ENCODE peak calls at places on chromosomes 7 and 10, in five cellular contexts. M, W, I, A and O are unnamed samples.

GRCh38 chr7:149773446-149774236 is at the start of gene ZNF467:
- DNase-seq in M (peak), I (peak), A (no peak), W (peak), O (no peak)

GRCh38 chr7:134016223-134016941 is 110.8 kb upstream of the LRGUK start:
- DNase-seq in W (peak), M (no peak), A (peak), I (no peak), O (no peak)

GRCh38 chr7:139065323-139065722 is 29.5 kb upstream of the ZC3HAV1L start:
- DNase-seq in A (no peak), M (no peak), I (no peak), W (no peak), O (no peak)

GRCh38 chr7:66353547-66353946 is 148.4 kb downstream of the TPST1 start:
- DNase-seq in M (no peak), W (no peak), A (no peak), I (no peak), O (no peak)

GRCh38 chr10:110834622-110835219 is 37.0 kb upstream of the PDCD4 start:
- DNase-seq in I (peak), W (peak), A (peak), M (peak), O (peak)

GRCh38 chr10:122696687-122697086 is 3.0 kb downstream of the C10orf120 start:
- DNase-seq in A (no peak), W (no peak), M (no peak), I (no peak), O (peak)

GRCh38 chr7:15720849-15721471 is 34.5 kb upstream of the MEOX2 start:
- DNase-seq in W (peak), M (peak), A (peak), I (no peak), O (peak)

GRCh38 chr10:124508070-124508667 is 46.5 kb downstream of the LHPP start:
- DNase-seq in M (no peak), A (peak), W (no peak), I (no peak), O (no peak)

GRCh38 chr7:157386979-157387800 is 50.4 kb downstream of the DNAJB6 start:
- DNase-seq in M (peak), A (peak), W (peak), I (peak), O (peak)

GRCh38 chr10:100637785-100638184 is 102.0 kb downstream of the HIF1AN start:
- DNase-seq in A (no peak), M (no peak), I (no peak), W (no peak), O (no peak)

GRCh38 chr10:80292607-80293239 is 3.3 kb upstream of the MAT1A start:
- DNase-seq in M (no peak), W (no peak), I (no peak), A (no peak), O (no peak)

GRCh38 chr7:117399820-117400422 is 27.4 kb downstream of the ASZ1 start:
- DNase-seq in A (no peak), M (no peak), W (no peak), I (no peak), O (peak)

GRCh38 chr7:36084485-36085091 is 68.5 kb upstream of the EEPD1 start:
- DNase-seq in M (no peak), I (peak), A (no peak), W (peak), O (no peak)

GRCh38 chr10:118832242-118832651 is 77.5 kb upstream of the CACUL1 start:
- DNase-seq in A (no peak), W (peak), I (peak), M (peak), O (no peak)

GRCh38 chr7:151432658-151433521 is 7.1 kb downstream of the CRYGN start:
- DNase-seq in W (no peak), A (peak), M (no peak), I (peak), O (peak)

GRCh38 chr7:151891753-151892152 is 14.8 kb upstream of the PRKAG2 start:
- DNase-seq in A (no peak), M (no peak), W (no peak), I (no peak), O (no peak)

GRCh38 chr7:6346581-6346980 is 74.2 kb upstream of the CYTH3 start:
- DNase-seq in W (no peak), A (no peak), M (no peak), I (no peak), O (no peak)
- H3K4me3 ChIP-seq in W (no peak), A (no peak), M (no peak), I (no peak), O (no peak)

GRCh38 chr10:7093368-7093767 is 317.5 kb downstream of the SFMBT2 start:
- DNase-seq in M (no peak), W (no peak), I (no peak), A (no peak), O (no peak)
- H3K4me3 ChIP-seq in M (no peak), W (no peak), I (no peak), A (no peak), O (no peak)

GRCh38 chr10:86389441-86390193 is 23.0 kb upstream of the GRID1 start:
- DNase-seq in M (no peak), A (peak), I (no peak), W (no peak), O (no peak)

GRCh38 chr10:86391986-86392722 is 25.6 kb upstream of the GRID1 start:
- DNase-seq in W (no peak), I (no peak), A (peak), M (no peak), O (no peak)

GRCh38 chr10:86392723-86393094 is 26.1 kb upstream of the GRID1 start:
- DNase-seq in W (no peak), A (peak), M (no peak), I (no peak), O (no peak)

GRCh38 chr10:86390337-86391120 is 23.9 kb upstream of the GRID1 start:
- DNase-seq in M (no peak), W (no peak), A (peak), I (no peak), O (no peak)

DNA sequence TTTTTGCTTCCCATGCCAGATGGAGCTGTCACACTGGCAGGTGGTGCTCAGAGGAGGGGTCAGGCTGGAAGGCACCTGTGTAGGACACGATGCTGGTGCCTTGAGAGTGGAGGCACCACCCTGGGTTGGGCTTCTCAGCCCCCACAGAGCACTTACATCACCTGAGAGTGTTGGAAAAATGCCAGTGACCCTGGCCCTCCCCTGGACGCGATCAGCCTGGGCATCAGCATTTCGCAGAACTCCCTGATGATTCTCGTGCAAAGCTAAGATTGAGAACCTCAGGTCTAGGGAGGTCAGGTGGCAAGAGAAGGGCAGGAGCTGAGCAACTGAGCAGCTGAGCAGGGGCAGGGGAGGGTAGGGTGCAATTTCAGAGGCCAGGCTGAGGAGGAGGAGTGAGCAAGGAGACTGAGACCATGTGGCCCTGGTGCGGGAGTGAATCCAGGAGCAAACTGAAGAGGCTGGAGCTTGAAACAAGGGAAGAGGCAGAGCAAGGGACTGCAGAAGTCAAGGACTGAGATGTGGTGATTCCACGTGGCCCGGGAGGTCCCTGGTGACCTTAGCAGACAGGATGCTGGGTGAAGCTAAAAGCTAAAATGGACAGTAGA is 24.7 kb upstream of the GRID1 start:
- DNase-seq in M (no peak), A (peak), W (no peak), I (no peak), O (no peak)
- H3K4me3 ChIP-seq in M (no peak), A (peak), W (no peak), I (no peak), O (no peak)

GRCh38 chr7:74203956-74204615 is 5.7 kb upstream of the LAT2 start:
- DNase-seq in A (no peak), M (no peak), W (no peak), I (no peak), O (no peak)
- H3K4me3 ChIP-seq in A (no peak), M (no peak), W (no peak), I (no peak), O (no peak)

GRCh38 chr7:104985259-104985617 is 28.8 kb upstream of the KMT2E start:
- DNase-seq in M (no peak), W (no peak), A (no peak), I (no peak), O (no peak)
- H3K4me3 ChIP-seq in M (no peak), W (no peak), A (peak), I (no peak), O (no peak)

GRCh38 chr10:4623757-4624420 is 202.1 kb upstream of the AKR1E2 start:
- DNase-seq in W (peak), I (no peak), A (no peak), M (no peak), O (no peak)

GRCh38 chr10:4626919-4627318 is 199.1 kb upstream of the AKR1E2 start:
- DNase-seq in W (no peak), I (no peak), A (no peak), M (no peak), O (no peak)

GRCh38 chr10:4623200-4623599 is 202.8 kb upstream of the AKR1E2 start:
- DNase-seq in I (no peak), A (no peak), W (no peak), M (no peak), O (no peak)

GRCh38 chr10:4617626-4618025 is 208.4 kb upstream of the AKR1E2 start:
- DNase-seq in A (no peak), M (no peak), I (no peak), W (no peak), O (no peak)

GRCh38 chr10:4622374-4622773 is 203.6 kb upstream of the AKR1E2 start:
- DNase-seq in M (no peak), I (no peak), A (no peak), W (no peak), O (no peak)
- H3K4me3 ChIP-seq in M (no peak), I (no peak), A (no peak), W (no peak), O (no peak)

GRCh38 chr10:95836610-95837367 is 71.0 kb upstream of the CC2D2B start:
- DNase-seq in M (no peak), A (no peak), W (no peak), I (no peak), O (no peak)
- H3K4me3 ChIP-seq in M (no peak), A (peak), W (no peak), I (no peak), O (no peak)